ENCODE peak calls at places on chromosomes 7 and 10, in nine cellular contexts. One of them, this sample, is unnamed.

GRCh38 chr7:110800984-110801383 is 289.9 kb upstream of the LRRN3 start:
- DNase-seq in kidney epithelial cell: no peak
- DNase-seq in fibroblast of lung: no peak
- DNase-seq in PC-3: no peak
- DNase-seq in tibial artery: no peak
- DNase-seq in brain microvascular endothelial cell: no peak
- DNase-seq in IMR-90: no peak
- DNase-seq in psoas muscle: no peak
- DNase-seq in foreskin fibroblast: no peak
- DNase-seq in this sample: no peak

GRCh38 chr10:132277311-132277741 is 30.4 kb downstream of the STK32C start:
- DNase-seq in tibial artery: no peak
- DNase-seq in PC-3: no peak
- DNase-seq in brain microvascular endothelial cell: no peak
- DNase-seq in fibroblast of lung: no peak
- DNase-seq in kidney epithelial cell: no peak
- DNase-seq in psoas muscle: peak; percentile 11
- DNase-seq in foreskin fibroblast: no peak
- DNase-seq in IMR-90: no peak
- DNase-seq in this sample: no peak

GRCh38 chr10:71089162-71089561 is 123.2 kb upstream of the UNC5B start:
- DNase-seq in foreskin fibroblast: no peak
- DNase-seq in fibroblast of lung: no peak
- DNase-seq in brain microvascular endothelial cell: no peak
- DNase-seq in PC-3: no peak
- DNase-seq in tibial artery: no peak
- DNase-seq in psoas muscle: no peak
- DNase-seq in IMR-90: no peak
- DNase-seq in kidney epithelial cell: no peak
- DNase-seq in this sample: no peak

GRCh38 chr10:101222683-101223273 is 6.5 kb downstream of the LBX1 start:
- DNase-seq in brain microvascular endothelial cell: no peak
- DNase-seq in foreskin fibroblast: no peak
- DNase-seq in IMR-90: no peak
- DNase-seq in fibroblast of lung: no peak
- DNase-seq in psoas muscle: no peak
- DNase-seq in kidney epithelial cell: no peak
- DNase-seq in tibial artery: no peak
- DNase-seq in PC-3: no peak
- DNase-seq in this sample: no peak

GRCh38 chr10:50850576-50851340 is 34.7 kb downstream of the A1CF start:
- DNase-seq in fibroblast of lung: peak; percentile 21
- DNase-seq in PC-3: no peak
- DNase-seq in kidney epithelial cell: no peak
- DNase-seq in tibial artery: no peak
- DNase-seq in IMR-90: no peak
- DNase-seq in foreskin fibroblast: no peak
- DNase-seq in psoas muscle: no peak
- DNase-seq in brain microvascular endothelial cell: no peak
- DNase-seq in this sample: no peak

GRCh38 chr7:31948041-31948440 is 122.2 kb downstream of the PDE1C start:
- DNase-seq in IMR-90: peak; percentile 91
- DNase-seq in brain microvascular endothelial cell: peak; percentile 57
- DNase-seq in kidney epithelial cell: peak; percentile 60
- DNase-seq in fibroblast of lung: peak; percentile 98
- DNase-seq in foreskin fibroblast: peak; percentile 26
- DNase-seq in tibial artery: no peak
- DNase-seq in PC-3: peak; percentile 93
- DNase-seq in psoas muscle: no peak
- DNase-seq in this sample: no peak

GRCh38 chr7:50119815-50120637 is 27.0 kb upstream of the ZPBP start:
- DNase-seq in tibial artery: no peak
- DNase-seq in kidney epithelial cell: no peak
- DNase-seq in PC-3: peak; percentile 19
- DNase-seq in IMR-90: no peak
- DNase-seq in fibroblast of lung: no peak
- DNase-seq in foreskin fibroblast: no peak
- DNase-seq in brain microvascular endothelial cell: no peak
- DNase-seq in psoas muscle: no peak
- DNase-seq in this sample: no peak

GRCh38 chr10:68095176-68095575 is 14.1 kb upstream of the MYPN start:
- DNase-seq in IMR-90: peak; percentile 78
- DNase-seq in brain microvascular endothelial cell: peak; percentile 49
- DNase-seq in PC-3: peak; percentile 94
- DNase-seq in psoas muscle: no peak
- DNase-seq in kidney epithelial cell: no peak
- DNase-seq in tibial artery: no peak
- DNase-seq in fibroblast of lung: peak; percentile 89
- DNase-seq in foreskin fibroblast: peak; percentile 60
- DNase-seq in this sample: no peak

GRCh38 chr10:112663181-112663879 is 216.3 kb downstream of the VTI1A start:
- DNase-seq in tibial artery: no peak
- DNase-seq in PC-3: peak; percentile 84
- DNase-seq in psoas muscle: no peak
- DNase-seq in kidney epithelial cell: peak; percentile 82
- DNase-seq in IMR-90: peak; percentile 73
- DNase-seq in foreskin fibroblast: peak; percentile 71
- DNase-seq in fibroblast of lung: peak; percentile 79
- DNase-seq in brain microvascular endothelial cell: peak; percentile 69
- DNase-seq in this sample: no peak

GRCh38 chr10:88272186-88272585 is 310.9 kb downstream of the RNLS start:
- DNase-seq in foreskin fibroblast: no peak
- DNase-seq in IMR-90: peak; percentile 31
- DNase-seq in tibial artery: no peak
- DNase-seq in fibroblast of lung: no peak
- DNase-seq in PC-3: no peak
- DNase-seq in kidney epithelial cell: no peak
- DNase-seq in brain microvascular endothelial cell: no peak
- DNase-seq in psoas muscle: no peak
- DNase-seq in this sample: no peak

GRCh38 chr7:54960517-54960916 is 58.3 kb upstream of the EGFR start:
- DNase-seq in kidney epithelial cell: peak; percentile 64
- DNase-seq in PC-3: peak; percentile 70
- DNase-seq in foreskin fibroblast: peak; percentile 21
- DNase-seq in IMR-90: peak; percentile 61
- DNase-seq in tibial artery: no peak
- DNase-seq in fibroblast of lung: peak; percentile 47
- DNase-seq in psoas muscle: no peak
- DNase-seq in brain microvascular endothelial cell: peak; percentile 40
- DNase-seq in this sample: peak; percentile 24

GRCh38 chr7:30519122-30519521 is 14.5 kb upstream of the GGCT start:
- DNase-seq in psoas muscle: no peak
- DNase-seq in kidney epithelial cell: no peak
- DNase-seq in PC-3: peak; percentile 78
- DNase-seq in IMR-90: no peak
- DNase-seq in fibroblast of lung: no peak
- DNase-seq in tibial artery: no peak
- DNase-seq in foreskin fibroblast: no peak
- DNase-seq in brain microvascular endothelial cell: no peak
- DNase-seq in this sample: no peak

GRCh38 chr7:30524545-30524944 is 19.9 kb upstream of the GGCT start:
- DNase-seq in psoas muscle: no peak
- DNase-seq in kidney epithelial cell: no peak
- DNase-seq in PC-3: peak; percentile 73
- DNase-seq in brain microvascular endothelial cell: no peak
- DNase-seq in foreskin fibroblast: no peak
- DNase-seq in tibial artery: no peak
- DNase-seq in IMR-90: no peak
- DNase-seq in fibroblast of lung: no peak
- DNase-seq in this sample: no peak

GRCh38 chr7:30522163-30522562 is 17.5 kb upstream of the GGCT start:
- DNase-seq in foreskin fibroblast: no peak
- DNase-seq in fibroblast of lung: no peak
- DNase-seq in psoas muscle: no peak
- DNase-seq in IMR-90: no peak
- DNase-seq in kidney epithelial cell: no peak
- DNase-seq in PC-3: no peak
- DNase-seq in tibial artery: no peak
- DNase-seq in brain microvascular endothelial cell: no peak
- DNase-seq in this sample: no peak

GRCh38 chr7:30523466-30523865 is 18.8 kb upstream of the GGCT start:
- DNase-seq in IMR-90: no peak
- DNase-seq in PC-3: no peak
- DNase-seq in tibial artery: no peak
- DNase-seq in brain microvascular endothelial cell: no peak
- DNase-seq in fibroblast of lung: no peak
- DNase-seq in kidney epithelial cell: no peak
- DNase-seq in psoas muscle: no peak
- DNase-seq in foreskin fibroblast: no peak
- DNase-seq in this sample: no peak

GRCh38 chr7:30521532-30521931 is 16.9 kb upstream of the GGCT start:
- DNase-seq in brain microvascular endothelial cell: peak; percentile 53
- DNase-seq in kidney epithelial cell: no peak
- DNase-seq in IMR-90: peak; percentile 56
- DNase-seq in psoas muscle: peak; percentile 77
- DNase-seq in foreskin fibroblast: peak; percentile 30
- DNase-seq in tibial artery: peak; percentile 81
- DNase-seq in fibroblast of lung: peak; percentile 72
- DNase-seq in PC-3: no peak
- DNase-seq in this sample: no peak
- H3K4me3 ChIP-seq in brain microvascular endothelial cell: no peak overlapping the region
- H3K4me3 ChIP-seq in kidney epithelial cell: no peak overlapping the region
- H3K4me3 ChIP-seq in IMR-90: no peak overlapping the region
- H3K4me3 ChIP-seq in psoas muscle: no peak overlapping the region
- H3K4me3 ChIP-seq in foreskin fibroblast: no peak overlapping the region
- H3K4me3 ChIP-seq in tibial artery: no peak overlapping the region
- H3K4me3 ChIP-seq in fibroblast of lung: no peak overlapping the region
- H3K4me3 ChIP-seq in PC-3: no peak overlapping the region
- H3K4me3 ChIP-seq in this sample: no peak overlapping the region

GRCh38 chr7:136023134-136023869 is 46.1 kb upstream of the MTPN start:
- DNase-seq in brain microvascular endothelial cell: no peak
- DNase-seq in IMR-90: no peak
- DNase-seq in PC-3: no peak
- DNase-seq in tibial artery: no peak
- DNase-seq in foreskin fibroblast: no peak
- DNase-seq in psoas muscle: no peak
- DNase-seq in fibroblast of lung: no peak
- DNase-seq in kidney epithelial cell: no peak
- DNase-seq in this sample: no peak

GRCh38 chr7:136016649-136017395 is 39.7 kb upstream of the MTPN start:
- DNase-seq in fibroblast of lung: no peak
- DNase-seq in IMR-90: no peak
- DNase-seq in psoas muscle: no peak
- DNase-seq in tibial artery: no peak
- DNase-seq in foreskin fibroblast: no peak
- DNase-seq in brain microvascular endothelial cell: no peak
- DNase-seq in PC-3: no peak
- DNase-seq in kidney epithelial cell: no peak
- DNase-seq in this sample: no peak

GRCh38 chr7:136018104-136018503 is 40.9 kb upstream of the MTPN start:
- DNase-seq in tibial artery: no peak
- DNase-seq in foreskin fibroblast: peak; percentile 2
- DNase-seq in psoas muscle: no peak
- DNase-seq in kidney epithelial cell: no peak
- DNase-seq in fibroblast of lung: peak; percentile 35
- DNase-seq in IMR-90: peak; percentile 16
- DNase-seq in PC-3: peak; percentile 12
- DNase-seq in brain microvascular endothelial cell: no peak
- DNase-seq in this sample: no peak

GRCh38 chr7:136015638-136016037 is 38.5 kb upstream of the MTPN start:
- DNase-seq in foreskin fibroblast: no peak
- DNase-seq in PC-3: no peak
- DNase-seq in kidney epithelial cell: no peak
- DNase-seq in brain microvascular endothelial cell: no peak
- DNase-seq in fibroblast of lung: no peak
- DNase-seq in IMR-90: no peak
- DNase-seq in tibial artery: no peak
- DNase-seq in psoas muscle: no peak
- DNase-seq in this sample: no peak

DNA sequence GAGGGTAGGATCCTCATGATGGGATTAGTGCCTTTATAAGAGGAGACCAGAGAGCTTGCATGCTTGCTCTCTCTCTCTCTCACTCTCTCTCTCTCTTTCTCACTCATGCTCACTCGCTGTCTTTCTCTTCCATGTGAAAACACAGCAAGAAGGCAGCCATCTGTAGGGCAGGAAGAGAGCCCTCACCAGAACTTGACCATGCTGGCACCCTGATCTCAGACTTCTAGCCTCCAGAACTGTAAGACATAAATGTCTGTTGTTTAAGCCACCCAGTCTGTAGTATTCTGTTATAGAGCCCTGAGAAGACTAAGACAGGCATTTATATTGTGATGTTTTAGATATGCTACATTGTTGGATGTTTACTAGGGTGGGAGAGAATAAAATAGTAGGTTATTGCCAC is 43.4 kb upstream of the MTPN start:
- DNase-seq in brain microvascular endothelial cell: no peak
- DNase-seq in psoas muscle: no peak
- DNase-seq in kidney epithelial cell: no peak
- DNase-seq in PC-3: no peak
- DNase-seq in tibial artery: no peak
- DNase-seq in IMR-90: no peak
- DNase-seq in foreskin fibroblast: no peak
- DNase-seq in fibroblast of lung: no peak
- DNase-seq in this sample: no peak
- TF ChIP-seq CTCF in brain microvascular endothelial cell: no peak
- TF ChIP-seq CTCF in psoas muscle: no peak
- TF ChIP-seq CTCF in kidney epithelial cell: no peak
- TF ChIP-seq CTCF in PC-3: no peak
- TF ChIP-seq CTCF in tibial artery: no peak
- TF ChIP-seq CTCF in IMR-90: no peak
- TF ChIP-seq CTCF in foreskin fibroblast: no peak
- TF ChIP-seq CTCF in fibroblast of lung: no peak
- TF ChIP-seq CTCF in this sample: no peak

DNA sequence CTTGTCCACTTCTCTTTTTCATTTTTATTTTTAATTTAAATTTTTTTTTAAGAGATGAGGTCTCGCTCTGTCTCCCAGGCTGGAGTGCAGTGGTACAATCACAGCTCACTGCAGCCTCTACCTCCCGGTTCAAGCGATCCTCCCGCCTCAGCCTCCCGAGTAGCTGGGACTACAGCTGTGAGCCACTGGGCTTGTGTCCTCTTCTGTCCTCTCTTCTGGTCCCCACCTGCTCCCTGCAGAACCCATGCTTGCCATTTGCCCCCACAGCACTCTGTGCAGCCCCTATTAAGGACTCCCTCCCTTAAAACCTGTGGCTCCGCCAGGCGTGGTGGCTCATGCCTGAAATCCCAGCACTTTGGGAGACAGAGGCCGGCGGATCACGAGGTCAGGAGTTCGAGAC is 9.1 kb upstream of the FZD9 start:
- DNase-seq in psoas muscle: no peak
- DNase-seq in PC-3: no peak
- DNase-seq in fibroblast of lung: no peak
- DNase-seq in tibial artery: no peak
- DNase-seq in kidney epithelial cell: no peak
- DNase-seq in brain microvascular endothelial cell: no peak
- DNase-seq in foreskin fibroblast: no peak
- DNase-seq in IMR-90: no peak
- DNase-seq in this sample: no peak
- H3K4me3 ChIP-seq in psoas muscle: peak overlapping the region; percentile 44
- H3K4me3 ChIP-seq in PC-3: no peak overlapping the region
- H3K4me3 ChIP-seq in fibroblast of lung: no peak overlapping the region
- H3K4me3 ChIP-seq in tibial artery: peak overlapping the region; percentile 43
- H3K4me3 ChIP-seq in kidney epithelial cell: no peak overlapping the region
- H3K4me3 ChIP-seq in brain microvascular endothelial cell: peak overlapping the region; percentile 36
- H3K4me3 ChIP-seq in foreskin fibroblast: no peak overlapping the region
- H3K4me3 ChIP-seq in IMR-90: no peak overlapping the region
- H3K4me3 ChIP-seq in this sample: no peak overlapping the region

DNA sequence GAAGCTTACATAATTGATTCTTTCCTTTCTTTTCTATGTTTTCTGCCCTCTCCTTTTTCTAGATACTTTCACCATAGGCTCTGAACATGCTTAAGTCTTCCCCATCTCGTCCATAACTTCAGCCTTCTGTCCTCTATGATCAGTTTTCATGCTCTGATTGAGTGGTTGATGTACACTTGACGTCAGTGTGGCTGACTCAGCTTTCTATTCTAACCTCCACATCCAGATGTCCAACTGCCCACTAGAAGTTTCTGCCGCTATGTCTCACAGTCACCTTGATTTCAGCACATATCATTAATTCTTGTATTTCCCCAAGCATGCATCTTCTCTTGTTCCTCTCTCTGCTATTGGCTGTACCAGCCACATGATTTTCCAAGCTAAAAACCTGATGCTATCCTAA is 15.0 kb downstream of the CDK14 start:
- DNase-seq in psoas muscle: no peak
- DNase-seq in IMR-90: no peak
- DNase-seq in foreskin fibroblast: no peak
- DNase-seq in PC-3: no peak
- DNase-seq in tibial artery: no peak
- DNase-seq in fibroblast of lung: peak; percentile 57
- DNase-seq in kidney epithelial cell: no peak
- DNase-seq in brain microvascular endothelial cell: no peak
- DNase-seq in this sample: no peak
- TF ChIP-seq CTCF in psoas muscle: no peak
- TF ChIP-seq CTCF in IMR-90: no peak
- TF ChIP-seq CTCF in foreskin fibroblast: no peak
- TF ChIP-seq CTCF in PC-3: no peak
- TF ChIP-seq CTCF in tibial artery: no peak
- TF ChIP-seq CTCF in fibroblast of lung: no peak
- TF ChIP-seq CTCF in kidney epithelial cell: no peak
- TF ChIP-seq CTCF in brain microvascular endothelial cell: no peak
- TF ChIP-seq CTCF in this sample: no peak

This sample was measured in HFF-Myc.